ENCODE peak calls at places on chromosomes 5 and 9, in four cellular contexts. One of them, this sample, is unnamed.

GRCh38 chr9:20170122-20170521 is 381.3 kb upstream of the SLC24A2 start:
- DNase-seq in prostate gland: no peak
- DNase-seq in AG04450: no peak
- DNase-seq in endodermal cell: no peak
- DNase-seq in this sample: peak; percentile 16

GRCh38 chr9:7304596-7304995 is 495.0 kb downstream of the DMAC1 start:
- DNase-seq in prostate gland: no peak
- DNase-seq in endodermal cell: no peak
- DNase-seq in AG04450: no peak
- DNase-seq in this sample: no peak

GRCh38 chr5:83554686-83555085 is 83.1 kb downstream of the VCAN start:
- DNase-seq in endodermal cell: no peak
- DNase-seq in prostate gland: no peak
- DNase-seq in AG04450: no peak
- DNase-seq in this sample: peak; percentile 25

GRCh38 chr9:83707768-83708514 is at the start of gene UBQLN1:
- DNase-seq in AG04450: peak; percentile 85
- DNase-seq in endodermal cell: peak; percentile 94
- DNase-seq in prostate gland: peak; percentile 94
- DNase-seq in this sample: peak; percentile 93

GRCh38 chr5:32436553-32437262 is 7.8 kb downstream of the ZFR start:
- DNase-seq in endodermal cell: no peak
- DNase-seq in prostate gland: peak; percentile 16
- DNase-seq in AG04450: no peak
- DNase-seq in this sample: no peak

GRCh38 chr5:62460578-62460983 is 48.0 kb downstream of the IPO11 start:
- DNase-seq in endodermal cell: no peak
- DNase-seq in AG04450: no peak
- DNase-seq in prostate gland: no peak
- DNase-seq in this sample: peak; percentile 20

GRCh38 chr9:69798737-69799136 is 21.9 kb upstream of the CFAP95 start:
- DNase-seq in endodermal cell: no peak
- DNase-seq in AG04450: no peak
- DNase-seq in prostate gland: no peak
- DNase-seq in this sample: no peak

GRCh38 chr9:115364991-115365390 is 247.0 kb upstream of the TNC start:
- DNase-seq in AG04450: peak; percentile 23
- DNase-seq in prostate gland: no peak
- DNase-seq in endodermal cell: no peak
- DNase-seq in this sample: no peak

GRCh38 chr5:36763454-36763853 is 113.1 kb upstream of the NIPBL start:
- DNase-seq in prostate gland: no peak
- DNase-seq in endodermal cell: no peak
- DNase-seq in AG04450: no peak
- DNase-seq in this sample: no peak

GRCh38 chr5:78544531-78545200 is 103.9 kb downstream of the LHFPL2 start:
- DNase-seq in AG04450: no peak
- DNase-seq in endodermal cell: no peak
- DNase-seq in prostate gland: no peak
- DNase-seq in this sample: no peak

GRCh38 chr5:76521240-76521758 is 101.9 kb downstream of the F2RL2 start:
- DNase-seq in endodermal cell: no peak
- DNase-seq in prostate gland: no peak
- DNase-seq in AG04450: no peak
- DNase-seq in this sample: peak; percentile 66

GRCh38 chr9:120965344-120966004 is 38.9 kb upstream of the TRAF1 start:
- DNase-seq in prostate gland: no peak
- DNase-seq in AG04450: no peak
- DNase-seq in endodermal cell: no peak
- DNase-seq in this sample: no peak

GRCh38 chr5:78594946-78595921 is 53.3 kb downstream of the LHFPL2 start:
- DNase-seq in AG04450: peak; percentile 97
- DNase-seq in prostate gland: peak; percentile 30
- DNase-seq in endodermal cell: no peak
- DNase-seq in this sample: peak; percentile 87

GRCh38 chr9:14797442-14797841 is 74.9 kb upstream of the CER1 start:
- DNase-seq in endodermal cell: no peak
- DNase-seq in AG04450: no peak
- DNase-seq in prostate gland: no peak
- DNase-seq in this sample: peak; percentile 50

GRCh38 chr9:70195456-70195855 is 63.3 kb upstream of the SMC5 start:
- DNase-seq in AG04450: no peak
- DNase-seq in prostate gland: no peak
- DNase-seq in endodermal cell: no peak
- DNase-seq in this sample: peak; percentile 22

GRCh38 chr9:134437417-134438203 is 111.4 kb downstream of the RXRA start:
- DNase-seq in AG04450: no peak
- DNase-seq in endodermal cell: no peak
- DNase-seq in prostate gland: no peak
- DNase-seq in this sample: no peak

GRCh38 chr5:115389799-115390382 is 93.4 kb upstream of the CCDC112 start:
- DNase-seq in prostate gland: no peak
- DNase-seq in AG04450: no peak
- DNase-seq in endodermal cell: peak; percentile 90
- DNase-seq in this sample: no peak

GRCh38 chr5:148998174-148998797 is 64.6 kb downstream of the SH3TC2 start:
- DNase-seq in prostate gland: peak; percentile 77
- DNase-seq in endodermal cell: peak; percentile 69
- DNase-seq in AG04450: no peak
- DNase-seq in this sample: no peak

GRCh38 chr9:69671291-69671903 is 774 bp downstream of the APBA1 start:
- DNase-seq in endodermal cell: no peak
- DNase-seq in AG04450: no peak
- DNase-seq in prostate gland: no peak
- DNase-seq in this sample: no peak

GRCh38 chr9:133495327-133496293 is 16.7 kb upstream of the SLC2A6 start:
- DNase-seq in endodermal cell: no peak
- DNase-seq in AG04450: no peak
- DNase-seq in prostate gland: no peak
- DNase-seq in this sample: no peak

GRCh38 chr5:77935516-77936364 is 159.6 kb upstream of the TBCA start:
- DNase-seq in AG04450: no peak
- DNase-seq in endodermal cell: no peak
- DNase-seq in prostate gland: no peak
- DNase-seq in this sample: no peak

GRCh38 chr5:50807661-50808060 is 141.2 kb downstream of the PARP8 start:
- DNase-seq in AG04450: no peak
- DNase-seq in prostate gland: no peak
- DNase-seq in endodermal cell: no peak
- DNase-seq in this sample: peak; percentile 97

GRCh38 chr5:9653811-9654210 is 23.7 kb upstream of the TAS2R1 start:
- DNase-seq in endodermal cell: no peak
- DNase-seq in prostate gland: peak; percentile 8
- DNase-seq in AG04450: peak; percentile 83
- DNase-seq in this sample: peak; percentile 78

GRCh38 chr9:15308511-15308910 is 1.5 kb upstream of the TTC39B start:
- DNase-seq in prostate gland: no peak
- DNase-seq in AG04450: peak; percentile 42
- DNase-seq in endodermal cell: no peak
- DNase-seq in this sample: peak; percentile 90

GRCh38 chr9:134632329-134632728 is 9.3 kb upstream of the COL5A1 start:
- DNase-seq in prostate gland: no peak
- DNase-seq in AG04450: no peak
- DNase-seq in endodermal cell: peak; percentile 25
- DNase-seq in this sample: no peak

GRCh38 chr5:118980017-118980416 is 8.3 kb downstream of the DTWD2 start:
- DNase-seq in endodermal cell: no peak
- DNase-seq in AG04450: no peak
- DNase-seq in prostate gland: no peak
- DNase-seq in this sample: no peak

GRCh38 chr5:73899055-73899454 is 273.1 kb downstream of the ARHGEF28 start:
- DNase-seq in endodermal cell: no peak
- DNase-seq in prostate gland: no peak
- DNase-seq in AG04450: no peak
- DNase-seq in this sample: no peak

GRCh38 chr5:33690736-33691135 is 201.1 kb downstream of the ADAMTS12 start:
- DNase-seq in prostate gland: no peak
- DNase-seq in AG04450: peak; percentile 67
- DNase-seq in endodermal cell: no peak
- DNase-seq in this sample: peak; percentile 7

GRCh38 chr5:176162206-176162605 is 76.0 kb upstream of the SIMC1 start:
- DNase-seq in endodermal cell: no peak
- DNase-seq in prostate gland: no peak
- DNase-seq in AG04450: no peak
- DNase-seq in this sample: no peak

GRCh38 chr9:37025381-37026084 is 8.5 kb downstream of the PAX5 start:
- DNase-seq in endodermal cell: peak; percentile 68
- DNase-seq in prostate gland: no peak
- DNase-seq in AG04450: no peak
- DNase-seq in this sample: no peak

GRCh38 chr5:169765176-169765575 is 128.1 kb downstream of the DOCK2 start:
- DNase-seq in AG04450: no peak
- DNase-seq in endodermal cell: no peak
- DNase-seq in prostate gland: no peak
- DNase-seq in this sample: peak; percentile 94

GRCh38 chr9:111700776-111701175 is 39.4 kb downstream of the GNG10 start:
- DNase-seq in prostate gland: no peak
- DNase-seq in AG04450: no peak
- DNase-seq in endodermal cell: no peak
- DNase-seq in this sample: no peak

GRCh38 chr9:93206576-93207155 is 22.7 kb downstream of the WNK2 start:
- DNase-seq in AG04450: no peak
- DNase-seq in prostate gland: no peak
- DNase-seq in endodermal cell: no peak
- DNase-seq in this sample: no peak

GRCh38 chr5:92890841-92891244 is 690.2 kb downstream of the NR2F1-AS1 start:
- DNase-seq in prostate gland: no peak
- DNase-seq in endodermal cell: no peak
- DNase-seq in AG04450: no peak
- DNase-seq in this sample: no peak

GRCh38 chr5:91095786-91096380 is 287.2 kb downstream of the ARRDC3 start:
- DNase-seq in endodermal cell: no peak
- DNase-seq in AG04450: no peak
- DNase-seq in prostate gland: no peak
- DNase-seq in this sample: no peak

DNA sequence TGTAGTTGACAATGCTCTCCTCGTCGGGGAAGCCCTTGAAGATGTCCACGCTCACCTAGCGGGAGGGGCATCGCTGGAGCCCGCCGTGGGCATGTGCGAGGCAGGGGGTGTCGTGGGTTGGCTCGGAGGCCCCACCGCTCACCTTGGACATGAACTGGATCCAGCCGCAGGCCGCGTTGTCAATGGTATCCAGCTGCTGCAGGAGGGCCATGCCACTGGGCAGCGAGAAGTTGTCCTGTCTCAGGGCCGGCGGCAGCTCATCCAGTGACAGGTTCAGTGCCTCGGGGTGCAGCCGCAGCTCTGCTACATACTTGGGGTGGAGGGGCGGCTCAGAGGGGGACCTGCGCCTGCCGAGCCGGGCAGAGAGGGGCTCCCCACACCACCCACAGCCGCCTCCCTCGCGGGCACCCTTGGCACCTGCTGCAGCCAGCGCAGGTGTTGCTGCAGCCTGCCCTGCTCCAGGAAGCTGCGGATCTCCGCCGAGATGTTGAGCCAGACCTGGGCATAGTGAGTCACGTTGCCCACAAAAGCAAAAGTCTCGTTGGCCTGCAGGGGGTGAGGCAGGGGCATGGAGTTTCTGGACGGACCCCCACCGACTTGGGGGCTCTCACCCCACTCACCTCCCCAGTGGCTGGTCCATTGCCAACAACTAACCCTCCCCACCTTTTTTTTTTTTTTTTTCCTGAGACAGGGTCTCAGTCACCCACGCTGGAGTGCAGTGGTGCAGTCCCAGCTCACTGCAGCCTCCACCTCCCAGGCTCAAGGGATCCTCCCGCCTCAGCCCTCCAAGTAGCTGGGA is 9.1 kb downstream of the ABCA2 start:
- DNase-seq in AG04450: no peak
- DNase-seq in prostate gland: no peak
- DNase-seq in endodermal cell: no peak
- DNase-seq in this sample: no peak
- TF ChIP-seq CTCF in AG04450: no peak
- TF ChIP-seq CTCF in prostate gland: no peak
- TF ChIP-seq CTCF in endodermal cell: no peak
- TF ChIP-seq CTCF in this sample: peak; percentile 5

GRCh38 chr9:106880081-106880480 is 17.1 kb downstream of the ZNF462 start:
- DNase-seq in AG04450: no peak
- DNase-seq in endodermal cell: no peak
- DNase-seq in prostate gland: no peak
- DNase-seq in this sample: no peak
- H3K27ac ChIP-seq in AG04450: no peak overlapping the region
- H3K27ac ChIP-seq in endodermal cell: peak overlapping the region; percentile 47
- H3K27ac ChIP-seq in prostate gland: peak overlapping the region; percentile 52
- H3K27ac ChIP-seq in this sample: peak overlapping the region; percentile 71

GRCh38 chr5:103582364-103582763 is 19.8 kb upstream of the NUDT12 start:
- DNase-seq in prostate gland: no peak
- DNase-seq in AG04450: peak; percentile 6
- DNase-seq in endodermal cell: peak; percentile 53
- DNase-seq in this sample: no peak

GRCh38 chr5:103589416-103590175 is 27.0 kb upstream of the NUDT12 start:
- DNase-seq in AG04450: no peak
- DNase-seq in endodermal cell: no peak
- DNase-seq in prostate gland: no peak
- DNase-seq in this sample: no peak

GRCh38 chr5:103587185-103587748 is 24.7 kb upstream of the NUDT12 start:
- DNase-seq in AG04450: no peak
- DNase-seq in endodermal cell: no peak
- DNase-seq in prostate gland: no peak
- DNase-seq in this sample: no peak
- TF ChIP-seq CTCF in AG04450: peak; percentile 59
- TF ChIP-seq CTCF in endodermal cell: peak; percentile 73
- TF ChIP-seq CTCF in prostate gland: peak; percentile 9
- TF ChIP-seq CTCF in this sample: peak; percentile 72

GRCh38 chr9:79656127-79656526 is 84.4 kb downstream of the TLE4 start:
- DNase-seq in prostate gland: no peak
- DNase-seq in endodermal cell: no peak
- DNase-seq in AG04450: no peak
- DNase-seq in this sample: no peak

GRCh38 chr9:79652598-79652997 is 80.8 kb downstream of the TLE4 start:
- DNase-seq in endodermal cell: no peak
- DNase-seq in AG04450: no peak
- DNase-seq in prostate gland: no peak
- DNase-seq in this sample: peak; percentile 24

GRCh38 chr9:79655571-79655970 is 83.8 kb downstream of the TLE4 start:
- DNase-seq in AG04450: peak; percentile 27
- DNase-seq in prostate gland: no peak
- DNase-seq in endodermal cell: no peak
- DNase-seq in this sample: no peak

GRCh38 chr9:79654591-79654990 is 82.8 kb downstream of the TLE4 start:
- DNase-seq in prostate gland: no peak
- DNase-seq in AG04450: no peak
- DNase-seq in endodermal cell: no peak
- DNase-seq in this sample: no peak

DNA sequence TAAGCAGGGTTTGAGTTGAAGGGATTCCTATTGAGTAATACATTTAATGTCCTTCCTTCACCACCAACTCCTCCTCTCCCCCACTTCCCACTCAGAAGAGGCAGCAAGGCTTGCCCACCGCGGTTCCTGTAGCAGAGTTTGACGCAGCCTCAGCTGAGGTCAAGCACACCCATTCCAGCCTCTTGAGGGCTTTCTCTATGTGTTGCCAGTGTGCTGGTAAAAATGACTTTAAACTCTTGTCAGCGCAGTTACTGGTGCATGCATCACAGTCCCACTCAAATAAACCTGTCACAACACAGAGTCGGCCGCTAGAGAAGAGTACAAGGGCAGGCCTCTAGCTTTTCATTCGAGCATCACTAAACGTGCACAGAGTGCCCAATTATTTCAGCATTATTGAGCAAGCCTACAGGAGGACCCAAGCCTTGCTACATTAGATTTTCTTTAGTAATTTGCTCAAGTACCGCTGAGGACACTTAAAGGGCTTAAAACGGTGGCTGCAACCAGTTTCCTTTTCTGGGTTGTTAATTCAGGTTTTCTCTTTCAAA is 79.6 kb downstream of the TLE4 start:
- DNase-seq in endodermal cell: no peak
- DNase-seq in AG04450: no peak
- DNase-seq in prostate gland: no peak
- DNase-seq in this sample: no peak
- H3K27ac ChIP-seq in endodermal cell: peak overlapping the region; percentile 3
- H3K27ac ChIP-seq in AG04450: no peak overlapping the region
- H3K27ac ChIP-seq in prostate gland: no peak overlapping the region
- H3K27ac ChIP-seq in this sample: no peak overlapping the region

This sample was measured in foreskin keratinocyte.